ENCODE peak calls at places on chromosomes 1 and 21, in ten cellular contexts. W is heart right ventricle; S is GM23248; A is thoracic aorta; K is colonic mucosa; E is CD4-positive, alpha-beta memory T cell; T is neural progenitor cell; L is uterus; F is caudate nucleus; Z is fibroblast of lung. B is an unnamed sample.
A peak's percentile ranks its signal among the peaks of the same experiment; 100 is the strongest.

GRCh38 chr1:13851726-13852125 is 151.7 kb downstream of the PRDM2 start:
- DNase-seq in S (no peak), Z (no peak), T (no peak), L (no peak), K (no peak), A (no peak), F (no peak), E (no peak), W (no peak), B (no peak)

GRCh38 chr21:35113064-35113463 is 64.0 kb upstream of the RUNX1 start:
- DNase-seq in E (no peak), W (no peak), F (no peak), S (peak; percentile 47), T (no peak), L (no peak), A (no peak), K (no peak), Z (no peak), B (no peak)

GRCh38 chr1:210384625-210385024 is 55.9 kb downstream of the HHAT start:
- DNase-seq in L (no peak), K (no peak), T (no peak), F (no peak), E (no peak), S (peak; percentile 33), W (no peak), A (no peak), Z (peak; percentile 29), B (no peak)

GRCh38 chr1:19450811-19451564 is 34.4 kb downstream of the CAPZB start:
- DNase-seq in S (peak; percentile 97), T (no peak), Z (peak; percentile 97), E (no peak), L (peak; percentile 72), W (no peak), A (no peak), K (no peak), F (no peak), B (peak; percentile 63)

GRCh38 chr21:17390575-17390974 is 122.3 kb upstream of the CXADR start:
- DNase-seq in K (no peak), L (no peak), T (no peak), E (no peak), S (no peak), A (no peak), W (no peak), F (no peak), Z (no peak), B (no peak)

GRCh38 chr1:206979379-206980043 is 9.3 kb upstream of the FCAMR start:
- DNase-seq in S (peak; percentile 58), F (no peak), L (no peak), T (peak; percentile 56), K (no peak), A (no peak), W (no peak), Z (peak; percentile 38), E (no peak), B (no peak)

GRCh38 chr1:51325878-51326755 is 4.2 kb downstream of the TTC39A start:
- DNase-seq in L (no peak), A (no peak), S (no peak), E (no peak), T (no peak), K (no peak), F (no peak), W (no peak), Z (no peak), B (no peak)

GRCh38 chr1:12294076-12294475 is 64.2 kb downstream of the VPS13D start:
- DNase-seq in L (no peak), F (no peak), S (peak; percentile 31), T (no peak), A (no peak), Z (peak; percentile 17), E (no peak), W (no peak), K (no peak), B (no peak)

GRCh38 chr1:210233495-210234253 is 1.1 kb downstream of the SERTAD4 start:
- DNase-seq in E (no peak), S (peak; percentile 76), W (peak; percentile 52), A (no peak), L (peak; percentile 62), F (peak; percentile 36), K (peak; percentile 67), Z (peak; percentile 35), T (peak; percentile 63), B (no peak)

GRCh38 chr1:22107126-22107525 is 35.8 kb downstream of the WNT4 start:
- DNase-seq in L (no peak), E (no peak), Z (no peak), S (peak; percentile 48), F (no peak), K (no peak), T (no peak), W (no peak), A (no peak), B (no peak)

GRCh38 chr1:31027693-31028526 is 37.6 kb downstream of the PUM1 start:
- DNase-seq in K (no peak), A (no peak), E (no peak), S (peak; percentile 21), T (no peak), F (no peak), Z (no peak), L (no peak), W (no peak), B (no peak)

GRCh38 chr1:26156285-26157038 is 2.4 kb upstream of the FAM110D start:
- DNase-seq in K (no peak), Z (no peak), A (no peak), E (no peak), W (peak; percentile 78), S (no peak), L (peak; percentile 67), F (no peak), T (no peak), B (no peak)

GRCh38 chr1:108893141-108893530 is 16.4 kb downstream of the GPSM2 start:
- DNase-seq in Z (no peak), T (no peak), K (no peak), E (no peak), W (no peak), F (no peak), S (peak; percentile 35), A (no peak), L (no peak), B (no peak)

GRCh38 chr1:106325600-106325999 is 730.9 kb upstream of the PRMT6 start:
- DNase-seq in T (no peak), W (no peak), Z (no peak), F (no peak), K (no peak), L (no peak), A (no peak), E (no peak), S (no peak), B (no peak)

GRCh38 chr21:16420086-16420724 is 690.4 kb downstream of the USP25 start:
- DNase-seq in L (peak; percentile 64), Z (peak; percentile 69), A (no peak), K (no peak), T (no peak), S (peak; percentile 14), F (no peak), W (no peak), E (no peak), B (peak; percentile 71)

GRCh38 chr1:27760411-27760810 is 12.6 kb upstream of the STX12 start:
- DNase-seq in S (no peak), T (no peak), A (no peak), Z (peak; percentile 24), L (no peak), E (no peak), W (no peak), K (no peak), F (no peak), B (no peak)

GRCh38 chr1:8154621-8155052 is 128.5 kb upstream of the ERRFI1 start:
- DNase-seq in W (no peak), T (peak; percentile 59), F (no peak), E (no peak), K (no peak), A (no peak), Z (peak; percentile 68), L (no peak), S (no peak), B (no peak)

GRCh38 chr1:66564250-66564649 is 30.3 kb downstream of the SGIP1 start:
- DNase-seq in K (no peak), W (no peak), E (no peak), Z (peak; percentile 98), L (no peak), T (no peak), A (no peak), F (no peak), S (peak; percentile 97), B (no peak)

DNA sequence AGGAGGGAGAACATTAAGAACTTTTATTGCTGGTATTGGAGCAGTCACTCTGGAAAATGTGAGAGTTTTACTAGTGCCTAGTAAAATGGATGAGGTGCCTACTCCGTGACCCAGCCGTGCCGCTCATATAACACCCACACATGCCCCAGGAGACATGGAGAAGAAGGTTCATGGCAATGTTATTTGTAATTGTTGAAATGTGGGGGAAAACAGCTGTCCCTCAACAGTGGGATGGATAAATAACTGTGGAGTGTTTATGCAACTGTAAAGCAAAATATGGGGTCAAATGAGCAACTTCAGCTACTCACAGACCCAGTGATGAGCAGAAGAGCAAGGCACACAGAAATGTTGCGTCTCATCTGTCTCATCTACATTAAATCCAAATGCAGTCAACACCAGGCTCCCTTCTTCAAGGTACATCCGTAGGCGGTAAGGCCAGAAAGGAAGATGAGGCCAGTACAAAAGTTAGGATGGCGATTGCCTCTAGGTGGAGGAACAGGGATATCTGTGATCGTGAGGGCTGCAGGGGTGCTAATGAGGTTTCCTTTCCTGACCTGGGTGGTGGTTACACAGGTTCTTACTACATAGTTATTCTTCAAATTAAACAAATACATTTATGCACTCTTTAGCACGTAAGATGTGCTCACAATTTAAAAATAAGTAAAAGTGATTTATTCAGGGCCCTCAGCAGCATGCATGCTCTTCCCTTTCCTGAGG is 1.3 kb upstream of the MYBPH start:
- DNase-seq in T (no peak), F (no peak), K (no peak), E (no peak), L (no peak), S (peak; percentile 45), Z (peak; percentile 12), A (no peak), W (no peak), B (no peak)
- H3K27ac ChIP-seq in T (peak overlapping the region; percentile 71), F (no peak overlapping the region), K (no peak overlapping the region), E (no peak overlapping the region), L (no peak overlapping the region), S (peak overlapping the region; percentile 74), Z (no peak overlapping the region), A (no peak overlapping the region), W (no peak overlapping the region), B (no peak overlapping the region)

GRCh38 chr1:192201303-192201702 is 43.0 kb downstream of the RGS18 start:
- DNase-seq in W (no peak), Z (no peak), F (no peak), L (no peak), S (no peak), T (peak; percentile 1), E (no peak), A (no peak), K (no peak), B (no peak)
- H3K27ac ChIP-seq in W (no peak overlapping the region), Z (no peak overlapping the region), F (no peak overlapping the region), L (no peak overlapping the region), S (no peak overlapping the region), T (no peak overlapping the region), E (no peak overlapping the region), A (no peak overlapping the region), K (no peak overlapping the region), B (no peak overlapping the region)

GRCh38 chr1:168137515-168137821 is 738 bp upstream of the GPR161 start:
- DNase-seq in K (no peak), Z (no peak), W (no peak), T (no peak), E (no peak), S (no peak), L (no peak), A (no peak), F (no peak), B (no peak)
- H3K27ac ChIP-seq in K (peak overlapping the region; percentile 34), Z (peak overlapping the region; percentile 59), W (peak overlapping the region; percentile 77), T (peak overlapping the region; percentile 76), E (no peak overlapping the region), S (peak overlapping the region; percentile 60), L (peak overlapping the region; percentile 96), A (peak overlapping the region; percentile 93), F (no peak overlapping the region), B (peak overlapping the region; percentile 85)

GRCh38 chr1:183812111-183812510 is 7.2 kb downstream of the RGL1 start:
- DNase-seq in Z (no peak), F (no peak), K (no peak), S (no peak), A (no peak), E (no peak), L (no peak), T (no peak), W (no peak), B (peak; percentile 39)
- H3K27ac ChIP-seq in Z (no peak overlapping the region), F (no peak overlapping the region), K (no peak overlapping the region), S (no peak overlapping the region), A (no peak overlapping the region), E (no peak overlapping the region), L (no peak overlapping the region), T (no peak overlapping the region), W (no peak overlapping the region), B (no peak overlapping the region)

B was measured in tibial artery.